ENCODE peak calls at places on chromosomes 7 and 10, in seven cellular contexts. N is A549; A is neural progenitor cell; F is stimulated activated CD8-positive, alpha-beta memory T cell treated with anti-CD3 and anti-CD28 coated beads, Interleukin-15, amount 100 ng/mL, for 24 hours; V is caudate nucleus; B is fibroblast of the conjunctiva; E is naive B cell. D is an unnamed sample.

GRCh38 chr7:122306320-122307227 is 2.0 kb upstream of the FEZF1 start:
- DNase-seq in N (no peak), A (peak), F (no peak), V (no peak), B (no peak), E (no peak), D (peak)

GRCh38 chr7:114865564-114865963 is 56.3 kb upstream of the MDFIC start:
- DNase-seq in N (peak), A (peak), F (peak), V (no peak), B (peak), E (peak), D (peak)

GRCh38 chr7:95407751-95408150 is 11.6 kb upstream of the PON3 start:
- DNase-seq in N (no peak), A (peak), F (no peak), V (no peak), B (no peak), E (no peak), D (no peak)

GRCh38 chr7:75900617-75901315 is 14.2 kb upstream of the POR start:
- DNase-seq in N (no peak), A (peak), F (no peak), V (no peak), B (no peak), E (no peak), D (no peak)

GRCh38 chr7:112207106-112207592 is 654 bp downstream of the ZNF277 start:
- DNase-seq in N (peak), A (no peak), F (no peak), V (no peak), B (no peak), E (no peak), D (no peak)

GRCh38 chr10:26441491-26442214 is 3.5 kb downstream of the APBB1IP start:
- DNase-seq in N (no peak), A (no peak), F (no peak), V (no peak), B (no peak), E (no peak), D (peak)

GRCh38 chr7:147605326-147605725 is 985.2 kb upstream of the C7orf33 start:
- DNase-seq in N (no peak), A (no peak), F (no peak), V (no peak), B (no peak), E (no peak), D (no peak)

GRCh38 chr10:17292375-17292774 is 64.3 kb downstream of the VIM start:
- DNase-seq in N (no peak), A (no peak), F (no peak), V (no peak), B (no peak), E (no peak), D (no peak)

GRCh38 chr7:92831716-92832622 is 4.4 kb downstream of the CDK6 start:
- DNase-seq in N (no peak), A (no peak), F (no peak), V (no peak), B (peak), E (no peak), D (peak)

GRCh38 chr10:113524539-113525490 is 28.0 kb upstream of the HABP2 start:
- DNase-seq in N (no peak), A (no peak), F (no peak), V (no peak), B (no peak), E (no peak), D (peak)

GRCh38 chr7:13745530-13745929 is 243.9 kb downstream of the ETV1 start:
- DNase-seq in N (no peak), A (no peak), F (no peak), V (no peak), B (no peak), E (no peak), D (no peak)

GRCh38 chr10:21523007-21523406 is 2.5 kb downstream of the SKIDA1 start:
- DNase-seq in N (no peak), A (peak), F (no peak), V (no peak), B (no peak), E (no peak), D (peak)

GRCh38 chr10:62980697-62981495 is 152.2 kb upstream of the NRBF2 start:
- DNase-seq in N (no peak), A (peak), F (no peak), V (no peak), B (no peak), E (no peak), D (no peak)

GRCh38 chr7:24192053-24192452 is 91.9 kb upstream of the NPY start:
- DNase-seq in N (no peak), A (no peak), F (no peak), V (no peak), B (no peak), E (no peak), D (peak)

GRCh38 chr10:124989526-124989925 is 47.6 kb downstream of the ZRANB1 start:
- DNase-seq in N (no peak), A (no peak), F (no peak), V (no peak), B (no peak), E (no peak), D (no peak)

GRCh38 chr7:130079846-130080394 is 9.6 kb downstream of the KLHDC10 start:
- DNase-seq in N (no peak), A (no peak), F (no peak), V (no peak), B (no peak), E (no peak), D (no peak)

GRCh38 chr10:76287856-76288255 is 856.4 kb downstream of the LRMDA start:
- DNase-seq in N (no peak), A (no peak), F (no peak), V (no peak), B (no peak), E (no peak), D (no peak)

GRCh38 chr7:117715784-117716445 is 157.3 kb downstream of the CTTNBP2 start:
- DNase-seq in N (peak), A (peak), F (no peak), V (peak), B (peak), E (no peak), D (peak)

GRCh38 chr7:52302765-52303520 is 732.5 kb upstream of the POM121L12 start:
- DNase-seq in N (no peak), A (no peak), F (no peak), V (no peak), B (no peak), E (no peak), D (no peak)

GRCh38 chr10:127694580-127695193 is 42.3 kb upstream of the FOXI2 start:
- DNase-seq in N (peak), A (peak), F (no peak), V (no peak), B (no peak), E (no peak), D (peak)

GRCh38 chr7:69864822-69865221 is 266.5 kb downstream of the AUTS2 start:
- DNase-seq in N (no peak), A (no peak), F (no peak), V (no peak), B (no peak), E (no peak), D (no peak)

GRCh38 chr10:50291261-50291850 is 40.0 kb upstream of the ASAH2 start:
- DNase-seq in N (no peak), A (no peak), F (no peak), V (no peak), B (no peak), E (no peak), D (peak)

GRCh38 chr10:86366033-86366901 is at the start of gene GRID1:
- DNase-seq in N (no peak), A (peak), F (no peak), V (no peak), B (no peak), E (no peak), D (peak)